ENCODE peak calls at places on chromosome 19, in seven cellular contexts. A, Z, H, P, J, E and I are unnamed samples.

GRCh38 chr19:5281588-5281987 is 59.0 kb downstream of the PTPRS start:
- DNase-seq in E (no peak), A (no peak), J (no peak), P (no peak), H (no peak), Z (no peak), I (no peak)

GRCh38 chr19:6590458-6591319 is at the start of gene CD70:
- DNase-seq in Z (peak), J (peak), A (peak), E (no peak), P (peak), H (no peak), I (no peak)

GRCh38 chr19:47074621-47075020 is 26.2 kb upstream of the TMEM160 start:
- DNase-seq in H (no peak), Z (no peak), P (no peak), J (no peak), E (no peak), A (no peak), I (no peak)

GRCh38 chr19:6828698-6829633 is 56.5 kb downstream of the VAV1 start:
- DNase-seq in J (no peak), E (no peak), H (no peak), Z (no peak), P (peak), A (peak), I (no peak)

GRCh38 chr19:11191273-11191755 is 6.0 kb downstream of the KANK2 start:
- DNase-seq in E (no peak), Z (no peak), H (no peak), P (peak), J (no peak), A (no peak), I (peak)

GRCh38 chr19:16062789-16063188 is 13.5 kb upstream of the TPM4 start:
- DNase-seq in J (peak), Z (no peak), E (no peak), P (peak), A (no peak), H (no peak), I (no peak)

GRCh38 chr19:58372311-58373133 is 8.3 kb downstream of the ZNF837 start:
- DNase-seq in H (no peak), P (no peak), E (no peak), A (no peak), Z (no peak), J (no peak), I (no peak)

GRCh38 chr19:37902668-37903067 is 3.7 kb downstream of the WDR87 start:
- DNase-seq in E (peak), A (peak), Z (peak), J (peak), P (peak), H (peak), I (no peak)

GRCh38 chr19:55402509-55402908 is 5.1 kb downstream of the UBE2S start:
- DNase-seq in Z (no peak), H (no peak), A (no peak), J (no peak), E (no peak), P (no peak), I (no peak)

GRCh38 chr19:30638889-30639288 is 266.7 kb downstream of the ZNF536 start:
- DNase-seq in P (no peak), Z (no peak), A (no peak), H (no peak), J (no peak), E (no peak), I (no peak)

GRCh38 chr19:52922841-52923781 is at the start of gene ZNF888:
- DNase-seq in E (peak), Z (peak), A (peak), J (peak), H (no peak), P (peak), I (peak)

GRCh38 chr19:42254850-42255765 is at the start of gene ERF:
- DNase-seq in A (peak), P (peak), E (peak), Z (peak), J (peak), H (no peak), I (peak)

GRCh38 chr19:16527971-16528521 is 14.2 kb downstream of the CHERP start:
- DNase-seq in H (no peak), Z (peak), P (peak), J (peak), E (no peak), A (no peak), I (no peak)

GRCh38 chr19:18951721-18952281 is 10.8 kb upstream of the HOMER3 start:
- DNase-seq in E (no peak), P (no peak), A (no peak), H (peak), J (no peak), Z (no peak), I (peak)

GRCh38 chr19:2070436-2070827 is 19.4 kb upstream of the MKNK2 start:
- DNase-seq in P (no peak), H (no peak), J (no peak), E (no peak), A (no peak), Z (no peak), I (no peak)

GRCh38 chr19:18254546-18255500 is 19.4 kb downstream of the IQCN start:
- DNase-seq in H (no peak), A (no peak), P (no peak), J (no peak), E (peak), Z (no peak), I (no peak)

GRCh38 chr19:11261902-11262839 is at the start of gene DOCK6:
- DNase-seq in H (no peak), P (peak), J (no peak), Z (peak), E (no peak), A (no peak), I (no peak)

GRCh38 chr19:44951179-44952159 is 3.7 kb upstream of the CLPTM1 start:
- DNase-seq in A (peak), E (peak), Z (peak), H (peak), P (peak), J (peak), I (no peak)

GRCh38 chr19:17486545-17486944 is 16.2 kb downstream of the SLC27A1 start:
- DNase-seq in P (no peak), H (no peak), A (no peak), J (no peak), Z (no peak), E (no peak), I (no peak)

GRCh38 chr19:38093587-38093986 is 130.4 kb downstream of the DPF1 start:
- DNase-seq in E (no peak), H (no peak), P (no peak), A (no peak), Z (peak), J (no peak), I (no peak)

GRCh38 chr19:861756-862528 is 2.5 kb downstream of the CFD start:
- DNase-seq in E (peak), P (peak), Z (peak), A (no peak), H (no peak), J (peak), I (no peak)

GRCh38 chr19:798415-799075 is 1.3 kb downstream of the PTBP1 start:
- DNase-seq in P (no peak), E (no peak), A (no peak), H (no peak), Z (peak), J (no peak), I (no peak)

GRCh38 chr19:35734273-35734672 is 8.0 kb downstream of the IGFLR1 start:
- DNase-seq in J (no peak), A (no peak), H (no peak), P (no peak), E (no peak), Z (no peak), I (no peak)

GRCh38 chr19:10224337-10224736 is 6.8 kb downstream of the S1PR2 start:
- DNase-seq in H (no peak), J (no peak), E (no peak), P (no peak), A (no peak), Z (no peak), I (no peak)

GRCh38 chr19:33133438-33134031 is 1.6 kb downstream of the WDR88 start:
- DNase-seq in A (no peak), E (no peak), P (no peak), Z (no peak), J (no peak), H (peak), I (no peak)

GRCh38 chr19:27716922-27717321 is 1496.0 kb downstream of the UQCRFS1 start:
- DNase-seq in J (no peak), H (no peak), Z (no peak), P (no peak), E (no peak), A (no peak), I (no peak)

GRCh38 chr19:23771761-23772667 is 13.3 kb upstream of the ZNF681 start:
- DNase-seq in E (no peak), Z (no peak), A (no peak), P (no peak), H (no peak), J (no peak), I (no peak)

GRCh38 chr19:40954573-40954972 is 36.5 kb upstream of the CYP2B6 start:
- DNase-seq in E (no peak), Z (peak), A (no peak), P (no peak), J (no peak), H (no peak), I (no peak)

GRCh38 chr19:8320564-8321066 is 560 bp downstream of the NDUFA7 start:
- DNase-seq in E (no peak), J (no peak), A (no peak), Z (peak), P (no peak), H (no peak), I (no peak)

GRCh38 chr19:28021316-28022185 is 1191.4 kb downstream of the UQCRFS1 start:
- DNase-seq in E (no peak), P (no peak), A (no peak), J (no peak), H (no peak), Z (no peak), I (no peak)

GRCh38 chr19:16405797-16406196 is 66.0 kb downstream of the EPS15L1 start:
- DNase-seq in J (no peak), Z (no peak), P (no peak), H (no peak), A (no peak), E (no peak), I (no peak)

GRCh38 chr19:17762505-17763229 is 11.4 kb downstream of the FCHO1 start:
- DNase-seq in A (peak), H (no peak), P (peak), Z (peak), J (no peak), E (peak), I (no peak)

GRCh38 chr19:16335226-16335625 is 10.6 kb downstream of the KLF2 start:
- DNase-seq in E (no peak), Z (no peak), J (no peak), H (no peak), P (no peak), A (no peak), I (no peak)

GRCh38 chr19:30011051-30011578 is 69.1 kb downstream of the URI1 start:
- DNase-seq in Z (no peak), P (no peak), A (no peak), J (no peak), H (no peak), E (no peak), I (no peak)

GRCh38 chr19:35752746-35753350 is 4.0 kb downstream of the HSPB6 start:
- DNase-seq in A (no peak), E (no peak), P (no peak), Z (no peak), H (no peak), J (no peak), I (no peak)

GRCh38 chr19:51107406-51108065 is 673 bp downstream of the CTU1 start:
- DNase-seq in P (peak), E (no peak), Z (peak), H (no peak), J (no peak), A (no peak), I (no peak)